ENCODE peak calls at places on chromosomes 2 and 18, in five cellular contexts. V is SK-N-SH, Q is HepG2, L is GM12878, X is HCT116. F is an unnamed sample.

GRCh38 chr2:162013514-162014205 is 60.4 kb downstream of the DPP4 start:
- DNase-seq in V (no peak), Q (no peak), L (no peak), X (no peak), F (no peak)

GRCh38 chr2:54092940-54093339 is 22.5 kb upstream of the ACYP2 start:
- DNase-seq in V (no peak), Q (no peak), L (no peak), X (no peak), F (no peak)

GRCh38 chr2:109528811-109529501 is 84.8 kb downstream of the SEPTIN10 start:
- DNase-seq in V (no peak), Q (no peak), L (no peak), X (no peak), F (no peak)

GRCh38 chr2:217436386-217436785 is 566.4 kb downstream of the TNS1 start:
- DNase-seq in V (no peak), Q (no peak), L (no peak), X (no peak), F (no peak)

GRCh38 chr2:181876614-181877063 is 14.9 kb upstream of the ITPRID2 start:
- DNase-seq in V (no peak), Q (no peak), L (no peak), X (peak; percentile 99), F (peak; percentile 95)

GRCh38 chr2:42367835-42368234 is 6.8 kb upstream of the COX7A2L start:
- DNase-seq in V (no peak), Q (no peak), L (no peak), X (no peak), F (no peak)

GRCh38 chr2:108853421-108853820 is 66.8 kb downstream of the CCDC138 start:
- DNase-seq in V (no peak), Q (peak; percentile 52), L (no peak), X (no peak), F (no peak)

GRCh38 chr18:59079264-59079972 is 60.3 kb upstream of the SEC11C start:
- DNase-seq in V (no peak), Q (no peak), L (no peak), X (no peak), F (no peak)

GRCh38 chr2:239854596-239854995 is 170.5 kb downstream of the NDUFA10 start:
- DNase-seq in V (no peak), Q (no peak), L (no peak), X (no peak), F (no peak)

GRCh38 chr2:190634381-190634780 is 14.5 kb upstream of the NAB1 start:
- DNase-seq in V (no peak), Q (no peak), L (no peak), X (no peak), F (no peak)

GRCh38 chr2:59184281-59185020 is 943.3 kb upstream of the FANCL start:
- DNase-seq in V (no peak), Q (no peak), L (no peak), X (no peak), F (no peak)

GRCh38 chr2:173249661-173250641 is 104.7 kb upstream of the CDCA7 start:
- DNase-seq in V (no peak), Q (no peak), L (no peak), X (no peak), F (no peak)

GRCh38 chr2:225040862-225041209 is 1.4 kb downstream of the DOCK10 start:
- DNase-seq in V (peak; percentile 25), Q (no peak), L (no peak), X (no peak), F (peak; percentile 21)

GRCh38 chr2:79887747-79888374 is 375.0 kb downstream of the CTNNA2 start:
- DNase-seq in V (peak; percentile 54), Q (peak; percentile 61), L (peak; percentile 9), X (peak; percentile 31), F (peak; percentile 71)

GRCh38 chr2:42964444-42965081 is 172.2 kb upstream of the HAAO start:
- DNase-seq in V (no peak), Q (no peak), L (no peak), X (no peak), F (no peak)

GRCh38 chr2:2452961-2453360 is 121.9 kb upstream of the MYT1L start:
- DNase-seq in V (no peak), Q (no peak), L (no peak), X (no peak), F (no peak)

GRCh38 chr2:138373993-138374408 is 127.6 kb upstream of the SPOPL start:
- DNase-seq in V (peak; percentile 36), Q (peak; percentile 58), L (peak; percentile 12), X (peak; percentile 27), F (peak; percentile 10)

GRCh38 chr2:72915076-72915906 is 2.0 kb upstream of the EMX1 start:
- DNase-seq in V (peak; percentile 40), Q (no peak), L (no peak), X (no peak), F (no peak)

GRCh38 chr2:211259831-211260476 is 703.6 kb downstream of the CPS1 start:
- DNase-seq in V (no peak), Q (no peak), L (no peak), X (no peak), F (no peak)

GRCh38 chr2:74024216-74024615 is 39.5 kb downstream of the TET3 start:
- DNase-seq in V (no peak), Q (no peak), L (no peak), X (no peak), F (no peak)

GRCh38 chr18:58942486-58942885 is 77.8 kb downstream of the ZNF532 start:
- DNase-seq in V (no peak), Q (no peak), L (no peak), X (no peak), F (peak; percentile 56)

GRCh38 chr2:162974771-162975170 is 136.2 kb upstream of the KCNH7 start:
- DNase-seq in V (no peak), Q (no peak), L (no peak), X (no peak), F (no peak)

GRCh38 chr2:9769171-9770005 is 73.9 kb upstream of the TAF1B start:
- DNase-seq in V (peak; percentile 83), Q (no peak), L (no peak), X (no peak), F (no peak)

GRCh38 chr2:108575132-108575966 is 41.1 kb downstream of the LIMS1 start:
- DNase-seq in V (no peak), Q (no peak), L (peak; percentile 70), X (no peak), F (no peak)

GRCh38 chr2:190511104-190511503 is 23.4 kb downstream of the NEMP2 start:
- DNase-seq in V (peak; percentile 61), Q (peak; percentile 54), L (no peak), X (peak; percentile 3), F (peak; percentile 56)

GRCh38 chr2:241852981-241853631 is 5.6 kb downstream of the PDCD1 start:
- DNase-seq in V (peak; percentile 31), Q (no peak), L (no peak), X (no peak), F (no peak)

GRCh38 chr18:12819330-12819729 is 64.7 kb downstream of the PTPN2 start:
- DNase-seq in V (no peak), Q (no peak), L (no peak), X (no peak), F (no peak)

GRCh38 chr2:109290887-109291675 is 162.1 kb downstream of the SH3RF3 start:
- DNase-seq in V (no peak), Q (no peak), L (no peak), X (no peak), F (no peak)

GRCh38 chr2:10028407-10028987 is 14.9 kb upstream of the KLF11 start:
- DNase-seq in V (no peak), Q (no peak), L (no peak), X (no peak), F (no peak)

GRCh38 chr2:74499940-74500577 is 656 bp upstream of the LBX2 start:
- DNase-seq in V (peak; percentile 47), Q (no peak), L (no peak), X (no peak), F (no peak)

GRCh38 chr2:206488623-206489022 is 45.3 kb downstream of the ADAM23 start:
- DNase-seq in V (no peak), Q (no peak), L (no peak), X (no peak), F (no peak)

GRCh38 chr2:184780384-184780783 is 182.1 kb downstream of the ZNF804A start:
- DNase-seq in V (no peak), Q (no peak), L (no peak), X (no peak), F (no peak)

DNA sequence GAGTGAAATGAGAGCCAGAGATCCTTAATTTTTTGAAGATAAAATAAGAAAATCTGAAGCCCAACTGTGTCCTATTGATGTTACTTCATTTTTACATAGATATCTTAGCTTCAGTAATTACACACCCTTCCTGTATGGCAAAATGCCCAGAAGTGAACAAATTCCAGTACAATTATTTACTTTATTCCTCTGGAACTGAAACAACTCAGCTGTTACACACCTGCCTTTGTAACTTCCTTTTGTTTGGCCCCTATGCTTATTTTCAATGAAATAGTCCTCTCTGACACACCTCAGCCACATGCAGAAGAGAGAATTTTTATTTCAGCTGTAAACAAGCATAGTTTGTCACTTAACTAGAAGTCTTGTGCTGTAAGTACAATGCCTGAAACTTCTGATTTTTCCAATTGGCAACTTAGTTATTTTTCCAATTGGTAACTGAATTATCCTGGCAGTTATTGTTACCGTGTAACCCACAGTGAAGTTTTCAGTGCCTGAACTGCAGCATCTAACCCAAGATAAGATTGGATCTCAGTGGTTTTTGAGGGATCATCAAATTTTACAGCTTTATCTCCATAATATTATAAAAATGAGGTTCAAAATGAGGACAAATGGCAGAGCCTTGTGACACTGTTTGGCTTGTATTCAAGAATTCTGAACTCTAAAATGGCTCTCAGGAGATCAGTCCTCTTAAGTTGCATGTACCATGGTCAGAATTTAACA is 82.6 kb downstream of the PKP4 start:
- DNase-seq in V (no peak), Q (peak; percentile 93), L (no peak), X (peak; percentile 34), F (no peak)
- TF ChIP-seq REST in V (no peak), Q (no peak), L (no peak), X (no peak), F (no peak)

DNA sequence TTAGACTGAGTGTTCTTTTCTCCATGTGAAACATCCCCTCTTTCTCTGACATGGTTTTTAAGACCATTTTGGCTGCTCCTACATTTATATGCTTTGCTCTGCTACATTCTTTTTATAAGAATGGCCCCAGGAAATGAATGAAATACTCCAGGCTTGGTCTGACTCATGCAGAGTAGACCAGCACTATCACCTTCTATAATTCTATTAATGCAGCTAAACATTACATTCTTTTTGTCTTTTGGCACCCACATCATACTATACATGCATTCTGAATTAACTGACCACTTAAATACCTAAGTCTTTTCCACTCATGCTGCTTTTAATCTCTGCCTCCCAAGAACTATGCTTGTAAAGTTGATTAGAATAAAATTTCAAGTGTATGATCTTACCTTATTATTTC is 94.1 kb downstream of the AAK1 start:
- DNase-seq in V (no peak), Q (no peak), L (no peak), X (no peak), F (no peak)
- TF ChIP-seq REST in V (no peak), Q (no peak), L (no peak), X (no peak), F (no peak)

DNA sequence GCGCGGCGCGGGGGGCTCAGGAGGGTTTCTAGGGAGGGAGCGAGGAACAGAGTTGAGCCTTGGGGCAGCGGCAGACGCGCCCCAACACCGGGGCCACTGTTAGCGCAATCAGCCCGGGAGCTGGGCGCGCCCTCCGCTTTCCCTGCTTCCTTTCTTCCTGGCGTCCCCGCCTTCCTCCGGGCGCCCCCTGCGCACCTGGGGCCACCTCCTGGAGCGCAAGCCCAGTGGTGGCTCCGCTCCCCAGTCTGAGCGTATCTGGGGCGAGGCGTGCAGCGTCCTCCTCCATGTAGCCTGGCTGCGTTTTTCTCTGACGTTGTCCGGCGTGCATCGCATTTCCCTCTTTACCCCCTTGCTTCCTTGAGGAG is 5.2 kb downstream of the PROC start:
- DNase-seq in V (peak; percentile 60), Q (no peak), L (no peak), X (no peak), F (no peak)
- TF ChIP-seq REST in V (no peak), Q (no peak), L (no peak), X (no peak), F (no peak)

GRCh38 chr2:55916473-55917049 is 7.0 kb downstream of the EFEMP1 start:
- DNase-seq in V (no peak), Q (no peak), L (no peak), X (no peak), F (no peak)
- TF ChIP-seq REST in V (no peak), Q (no peak), L (no peak), X (no peak), F (no peak)

F was measured in A549.